ENCODE peak calls at places on chromosomes 5 and 9, in five cellular contexts. J is esophagus squamous epithelium, A is osteoblast, W is OCI-LY7, S is adrenal gland. D is an unnamed sample.
A peak's percentile ranks its signal among the peaks of the same experiment; 100 is the strongest.

GRCh38 chr9:8338742-8339425 is 539.3 kb upstream of the DMAC1 start:
- DNase-seq in W (no peak), S (no peak), A (no peak), J (no peak), D (no peak)

GRCh38 chr9:126614088-126614454 is 343 bp downstream of the LMX1B start:
- DNase-seq in A (peak; percentile 85), J (no peak), S (no peak), W (no peak), D (no peak)

GRCh38 chr5:137617806-137618205 is 118.1 kb downstream of the KLHL3 start:
- DNase-seq in S (no peak), A (peak; percentile 95), W (no peak), J (no peak), D (no peak)

GRCh38 chr5:132471944-132472343 is 18.6 kb downstream of the IRF1 start:
- DNase-seq in A (peak; percentile 90), J (no peak), W (no peak), S (no peak), D (no peak)

GRCh38 chr9:20989923-20990341 is 41.5 kb downstream of the HACD4 start:
- DNase-seq in J (no peak), A (peak; percentile 18), S (peak; percentile 68), W (no peak), D (no peak)

GRCh38 chr5:168651654-168652053 is 72.5 kb upstream of the PANK3 start:
- DNase-seq in J (no peak), A (peak; percentile 94), W (no peak), S (no peak), D (no peak)

GRCh38 chr9:6538666-6539071 is 106.9 kb downstream of the GLDC start:
- DNase-seq in S (no peak), A (peak; percentile 81), J (no peak), W (no peak), D (peak; percentile 30)

GRCh38 chr5:141856030-141856790 is 22.0 kb downstream of the PCDH1 start:
- DNase-seq in J (no peak), W (no peak), A (peak; percentile 35), S (no peak), D (no peak)

GRCh38 chr9:78118742-78119473 is 87.3 kb upstream of the GNAQ start:
- DNase-seq in S (no peak), A (peak; percentile 69), W (peak; percentile 21), J (no peak), D (no peak)

GRCh38 chr9:135763716-135764446 is 61.9 kb downstream of the KCNT1 start:
- DNase-seq in S (no peak), A (no peak), J (no peak), W (no peak), D (no peak)

GRCh38 chr9:89352874-89353649 is 34.8 kb downstream of the SECISBP2 start:
- DNase-seq in A (peak; percentile 26), J (no peak), W (no peak), S (no peak), D (no peak)

GRCh38 chr5:35851282-35851681 is 5.4 kb upstream of the IL7R start:
- DNase-seq in J (no peak), W (no peak), A (peak; percentile 43), S (no peak), D (no peak)

GRCh38 chr9:119009253-119009652 is 360.0 kb downstream of the BRINP1 start:
- DNase-seq in A (peak; percentile 68), W (no peak), S (no peak), J (no peak), D (no peak)

GRCh38 chr9:124214116-124214515 is 43.6 kb upstream of the NEK6 start:
- DNase-seq in S (no peak), A (no peak), J (no peak), W (peak; percentile 41), D (no peak)

GRCh38 chr5:129135633-129136032 is 41.1 kb downstream of the ISOC1 start:
- DNase-seq in W (peak; percentile 16), S (no peak), J (no peak), A (no peak), D (peak; percentile 18)

GRCh38 chr5:111563041-111563822 is 50.9 kb upstream of the STARD4 start:
- DNase-seq in A (no peak), W (no peak), S (no peak), J (no peak), D (peak; percentile 46)

GRCh38 chr5:142095035-142095434 is 13.5 kb upstream of the NDFIP1 start:
- DNase-seq in J (no peak), S (no peak), A (no peak), W (no peak), D (no peak)

GRCh38 chr9:16143947-16144890 is 591.4 kb downstream of the CCDC171 start:
- DNase-seq in A (no peak), S (no peak), J (no peak), W (no peak), D (no peak)

GRCh38 chr9:79641055-79641454 is 69.3 kb downstream of the TLE4 start:
- DNase-seq in J (no peak), S (no peak), A (no peak), W (no peak), D (no peak)

GRCh38 chr5:177457239-177458121 is 10.9 kb downstream of the PRR7 start:
- DNase-seq in W (peak; percentile 95), A (peak; percentile 100), S (peak; percentile 84), J (peak; percentile 48), D (peak; percentile 97)
- H3K36me3 ChIP-seq in W (no peaks in the 10 kb centered on the region), A (peaks cover 44% of the 10 kb centered on the region), S (no peaks in the 10 kb centered on the region), J (peaks cover 5% of the 10 kb centered on the region), D (peaks cover 41% of the 10 kb centered on the region)

GRCh38 chr5:143987751-143988560 is 176.0 kb downstream of the HMHB1 start:
- DNase-seq in J (no peak), S (no peak), W (no peak), A (peak; percentile 56), D (no peak)
- H3K4me1 ChIP-seq in J (no peaks in the 10 kb centered on the region), S (no peaks in the 10 kb centered on the region), W (no peaks in the 10 kb centered on the region), A (peaks cover 38% of the 10 kb centered on the region), D (no peaks in the 10 kb centered on the region)

DNA sequence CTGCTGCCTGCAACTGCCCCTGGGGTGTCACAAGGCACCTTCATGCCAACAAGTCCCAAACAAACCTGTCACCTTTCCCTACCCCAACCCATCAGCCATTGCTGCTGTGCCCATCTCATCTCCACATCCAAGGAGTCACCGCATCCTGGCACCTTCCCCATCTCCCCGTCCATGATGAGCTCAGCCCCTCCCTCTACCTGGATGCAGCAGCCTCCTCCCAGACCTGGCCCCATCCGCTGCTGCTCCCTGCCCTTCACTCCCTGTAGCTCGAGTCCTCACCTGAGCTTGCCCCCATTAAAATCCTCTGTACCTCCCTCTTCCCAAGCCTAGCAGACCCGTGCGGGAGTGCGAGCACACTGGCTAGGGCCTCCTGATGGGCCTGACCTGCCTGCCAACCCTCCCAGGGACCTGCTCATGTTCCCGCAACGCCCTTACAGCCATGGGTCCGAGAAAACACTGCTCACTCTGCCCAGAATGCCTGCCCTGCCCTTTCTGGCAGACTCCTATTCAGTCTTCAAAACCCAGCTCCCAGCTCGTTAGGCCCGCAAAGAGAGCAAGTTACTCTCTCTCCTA is 110.6 kb downstream of the ADAMTS2 start:
- DNase-seq in W (no peak), A (peak; percentile 80), S (peak; percentile 7), J (no peak), D (no peak)
- H3K36me3 ChIP-seq in W (no peaks in the 10 kb centered on the region), A (peaks cover 36% of the 10 kb centered on the region), S (no peaks in the 10 kb centered on the region), J (no peaks in the 10 kb centered on the region), D (no peaks in the 10 kb centered on the region)

DNA sequence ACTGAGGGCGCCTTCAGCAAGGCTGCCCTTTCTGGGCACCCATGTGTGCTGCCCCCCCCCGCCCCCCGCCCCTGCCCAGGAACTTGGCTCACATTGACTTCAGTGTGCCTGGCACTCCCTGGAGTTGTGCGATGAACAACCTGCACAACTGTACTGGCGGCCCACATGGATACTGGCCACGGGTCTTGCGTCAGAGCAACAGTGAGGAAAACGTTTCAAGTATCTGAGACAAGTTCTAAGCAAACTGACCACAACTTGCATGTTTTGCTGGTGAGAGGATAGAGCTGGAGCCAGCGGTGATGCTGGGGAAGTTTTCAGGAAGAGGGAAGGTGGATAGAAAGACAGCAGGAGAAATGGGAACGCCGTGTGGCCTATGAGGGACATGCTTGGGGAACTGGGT is 45.4 kb downstream of the HABP4 start:
- DNase-seq in S (no peak), J (no peak), A (peak; percentile 95), W (no peak), D (no peak)
- H3K4me1 ChIP-seq in S (peaks cover 16% of the 10 kb centered on the region), J (peaks cover 6% of the 10 kb centered on the region), A (peaks cover 13% of the 10 kb centered on the region), W (no peaks in the 10 kb centered on the region), D (no peaks in the 10 kb centered on the region)

GRCh38 chr5:74761241-74761640 is 5.7 kb downstream of the GFM2 start:
- DNase-seq in J (no peak), S (no peak), W (no peak), A (no peak), D (no peak)
- H3K36me3 ChIP-seq in J (peaks cover 5% of the 10 kb centered on the region), S (no peaks in the 10 kb centered on the region), W (peaks cover 79% of the 10 kb centered on the region), A (peaks cover 31% of the 10 kb centered on the region), D (peaks cover 26% of the 10 kb centered on the region)

GRCh38 chr5:78750281-78750680 is 101.7 kb upstream of the LHFPL2 start:
- DNase-seq in S (no peak), J (no peak), W (no peak), A (no peak), D (peak; percentile 62)

GRCh38 chr5:78755822-78756429 is 107.4 kb upstream of the LHFPL2 start:
- DNase-seq in W (no peak), A (no peak), J (no peak), S (no peak), D (no peak)

GRCh38 chr5:78751872-78752271 is 103.3 kb upstream of the LHFPL2 start:
- DNase-seq in S (no peak), W (no peak), J (no peak), A (peak; percentile 69), D (no peak)

GRCh38 chr5:78754655-78755054 is 106.1 kb upstream of the LHFPL2 start:
- DNase-seq in J (no peak), S (no peak), A (no peak), W (no peak), D (no peak)

GRCh38 chr5:78753093-78753531 is 104.5 kb upstream of the LHFPL2 start:
- DNase-seq in J (no peak), S (no peak), W (no peak), A (peak; percentile 73), D (no peak)
- H3K4me1 ChIP-seq in J (peaks cover 6% of the 10 kb centered on the region), S (peaks cover 9% of the 10 kb centered on the region), W (peaks cover 49% of the 10 kb centered on the region), A (peaks cover 52% of the 10 kb centered on the region), D (peaks cover 11% of the 10 kb centered on the region)

D was measured in BE2C.